ENCODE peak calls at places on chromosome 1, in six cellular contexts. L, U, R, X, E and A are unnamed samples.

GRCh38 chr1:109877320-109877771 is 33.3 kb upstream of the CSF1 start:
- DNase-seq in E (peak), R (no peak), L (peak), X (no peak), U (peak), A (peak)

GRCh38 chr1:221039616-221040015 is 160.4 kb downstream of the HLX start:
- DNase-seq in L (no peak), E (no peak), R (peak), X (no peak), U (peak), A (peak)

GRCh38 chr1:106268070-106268469 is 788.4 kb upstream of the PRMT6 start:
- DNase-seq in U (peak), R (peak), X (no peak), L (peak), E (peak), A (peak)

GRCh38 chr1:168301664-168302320 is 21.1 kb downstream of the TBX19 start:
- DNase-seq in U (no peak), L (peak), R (peak), E (no peak), X (peak), A (peak)

GRCh38 chr1:180600301-180600700 is 31.5 kb upstream of the XPR1 start:
- DNase-seq in U (no peak), E (no peak), R (no peak), L (no peak), X (no peak), A (no peak)

GRCh38 chr1:220430059-220430458 is 97.9 kb upstream of the MARK1 start:
- DNase-seq in E (peak), U (peak), X (no peak), R (peak), L (no peak), A (no peak)

GRCh38 chr1:98704474-98704873 is 43.0 kb downstream of the SNX7 start:
- DNase-seq in X (no peak), L (peak), R (no peak), E (peak), U (peak), A (peak)

GRCh38 chr1:35111106-35111505 is 31.9 kb downstream of the ZMYM1 start:
- DNase-seq in L (no peak), X (no peak), U (no peak), R (peak), E (no peak), A (peak)

GRCh38 chr1:2148691-2149090 is 45.9 kb downstream of the FAAP20 start:
- DNase-seq in U (no peak), R (no peak), L (no peak), X (no peak), E (no peak), A (no peak)

GRCh38 chr1:228989992-228990827 is 254.9 kb downstream of the RHOU start:
- DNase-seq in L (peak), X (no peak), U (no peak), R (no peak), E (no peak), A (no peak)

GRCh38 chr1:1157914-1158710 is 15.6 kb upstream of the TTLL10 start:
- DNase-seq in U (peak), X (no peak), R (peak), L (peak), E (peak), A (peak)

GRCh38 chr1:10057305-10057704 is 24.5 kb downstream of the UBE4B start:
- DNase-seq in X (no peak), E (no peak), L (no peak), R (no peak), U (no peak), A (peak)

GRCh38 chr1:103561612-103562395 is 9.6 kb upstream of the AMY2B start:
- DNase-seq in X (no peak), U (no peak), L (no peak), E (no peak), R (no peak), A (peak)

GRCh38 chr1:173852105-173852504 is 15.7 kb downstream of the GAS5 start:
- DNase-seq in R (no peak), X (no peak), E (no peak), U (no peak), L (no peak), A (no peak)

GRCh38 chr1:91712393-91712792 is 173.6 kb downstream of the TGFBR3 start:
- DNase-seq in X (no peak), E (no peak), R (no peak), U (no peak), L (no peak), A (peak)

GRCh38 chr1:43172532-43172972 is 422 bp downstream of the CFAP57 start:
- DNase-seq in U (peak), E (peak), L (peak), R (peak), X (peak), A (peak)

GRCh38 chr1:231734417-231734816 is 107.8 kb downstream of the DISC1 start:
- DNase-seq in U (no peak), E (no peak), R (no peak), X (no peak), L (no peak), A (no peak)

GRCh38 chr1:26401891-26402290 is 8.7 kb upstream of the LIN28A start:
- DNase-seq in X (no peak), E (no peak), R (no peak), L (no peak), U (no peak), A (no peak)

GRCh38 chr1:75079535-75080290 is 54.5 kb upstream of the LHX8 start:
- DNase-seq in U (no peak), X (no peak), L (peak), R (no peak), E (no peak), A (no peak)

GRCh38 chr1:119549719-119550141 is 42.7 kb downstream of the HSD3B1 start:
- DNase-seq in L (peak), U (peak), R (peak), E (peak), X (peak), A (peak)

GRCh38 chr1:68174173-68175113 is 57.9 kb downstream of the WLS start:
- DNase-seq in E (peak), R (peak), X (peak), U (peak), L (peak), A (peak)

GRCh38 chr1:192763243-192763642 is 45.6 kb upstream of the RGS2 start:
- DNase-seq in L (no peak), U (no peak), R (peak), E (no peak), X (no peak), A (peak)

GRCh38 chr1:53592521-53592982 is 133.4 kb downstream of the DMRTB1 start:
- DNase-seq in U (peak), L (peak), X (no peak), R (peak), E (peak), A (no peak)

GRCh38 chr1:225949041-225949440 is 8.0 kb upstream of the LEFTY2 start:
- DNase-seq in E (peak), X (no peak), U (no peak), R (no peak), L (no peak), A (no peak)

GRCh38 chr1:240306673-240307072 is 215.0 kb downstream of the FMN2 start:
- DNase-seq in L (no peak), E (no peak), X (no peak), U (no peak), R (no peak), A (peak)

GRCh38 chr1:210330279-210330866 is 1.7 kb downstream of the HHAT start:
- DNase-seq in E (no peak), U (no peak), L (peak), R (no peak), X (no peak), A (no peak)

GRCh38 chr1:183622884-183623785 is 12.4 kb downstream of the ARPC5 start:
- DNase-seq in R (peak), E (peak), X (peak), U (peak), L (peak), A (peak)

GRCh38 chr1:183238071-183238470 is 52.0 kb downstream of the LAMC2 start:
- DNase-seq in U (no peak), L (no peak), R (peak), X (no peak), E (no peak), A (peak)

GRCh38 chr1:226310123-226310540 is 1.2 kb upstream of the LIN9 start:
- DNase-seq in R (no peak), U (peak), E (no peak), L (no peak), X (no peak), A (no peak)

GRCh38 chr1:12475158-12475934 is 142.7 kb downstream of the DHRS3 start:
- DNase-seq in L (no peak), R (peak), X (no peak), U (no peak), E (no peak), A (no peak)

GRCh38 chr1:194447635-194448034 is 1261.2 kb upstream of the B3GALT2 start:
- DNase-seq in X (no peak), L (no peak), U (no peak), E (no peak), R (no peak), A (no peak)

GRCh38 chr1:224525411-224526040 is 90.6 kb upstream of the CNIH3 start:
- DNase-seq in R (peak), U (no peak), L (no peak), X (no peak), E (no peak), A (peak)

GRCh38 chr1:100926240-100926639 is 30.4 kb downstream of the SLC30A7 start:
- DNase-seq in L (no peak), U (no peak), E (no peak), R (no peak), X (no peak), A (no peak)

GRCh38 chr1:100924991-100925390 is 29.1 kb downstream of the SLC30A7 start:
- DNase-seq in U (no peak), X (no peak), E (no peak), L (no peak), R (no peak), A (no peak)

GRCh38 chr1:100927276-100927675 is 31.4 kb downstream of the SLC30A7 start:
- DNase-seq in U (no peak), X (no peak), R (no peak), L (no peak), E (no peak), A (no peak)

GRCh38 chr1:100930494-100930893 is 34.6 kb downstream of the SLC30A7 start:
- DNase-seq in U (no peak), R (no peak), E (no peak), X (no peak), L (no peak), A (no peak)

GRCh38 chr1:100928128-100928527 is 32.2 kb downstream of the SLC30A7 start:
- DNase-seq in R (no peak), E (peak), L (no peak), X (no peak), U (peak), A (no peak)
- TF ChIP-seq EZH2phosphoT487 in R (no peak), E (no peak), L (no peak), X (no peak), U (no peak), A (no peak)

GRCh38 chr1:201790261-201790660 is 38.7 kb upstream of the IPO9 start:
- DNase-seq in X (no peak), E (no peak), R (peak), L (no peak), U (no peak), A (peak)

GRCh38 chr1:201791775-201792166 is 37.2 kb upstream of the IPO9 start:
- DNase-seq in X (no peak), R (no peak), U (no peak), E (no peak), L (peak), A (peak)

GRCh38 chr1:201792534-201793305 is 36.2 kb upstream of the IPO9 start:
- DNase-seq in U (peak), E (peak), R (peak), X (peak), L (peak), A (peak)

GRCh38 chr1:201789245-201789644 is 39.7 kb upstream of the IPO9 start:
- DNase-seq in E (no peak), R (no peak), L (no peak), U (no peak), X (no peak), A (no peak)

GRCh38 chr1:201791051-201791774 is 37.7 kb upstream of the IPO9 start:
- DNase-seq in X (no peak), E (no peak), U (no peak), L (no peak), R (no peak), A (no peak)
- H3K4me3 ChIP-seq in X (no peak), E (no peak), U (no peak), L (no peak), R (no peak), A (no peak)

DNA sequence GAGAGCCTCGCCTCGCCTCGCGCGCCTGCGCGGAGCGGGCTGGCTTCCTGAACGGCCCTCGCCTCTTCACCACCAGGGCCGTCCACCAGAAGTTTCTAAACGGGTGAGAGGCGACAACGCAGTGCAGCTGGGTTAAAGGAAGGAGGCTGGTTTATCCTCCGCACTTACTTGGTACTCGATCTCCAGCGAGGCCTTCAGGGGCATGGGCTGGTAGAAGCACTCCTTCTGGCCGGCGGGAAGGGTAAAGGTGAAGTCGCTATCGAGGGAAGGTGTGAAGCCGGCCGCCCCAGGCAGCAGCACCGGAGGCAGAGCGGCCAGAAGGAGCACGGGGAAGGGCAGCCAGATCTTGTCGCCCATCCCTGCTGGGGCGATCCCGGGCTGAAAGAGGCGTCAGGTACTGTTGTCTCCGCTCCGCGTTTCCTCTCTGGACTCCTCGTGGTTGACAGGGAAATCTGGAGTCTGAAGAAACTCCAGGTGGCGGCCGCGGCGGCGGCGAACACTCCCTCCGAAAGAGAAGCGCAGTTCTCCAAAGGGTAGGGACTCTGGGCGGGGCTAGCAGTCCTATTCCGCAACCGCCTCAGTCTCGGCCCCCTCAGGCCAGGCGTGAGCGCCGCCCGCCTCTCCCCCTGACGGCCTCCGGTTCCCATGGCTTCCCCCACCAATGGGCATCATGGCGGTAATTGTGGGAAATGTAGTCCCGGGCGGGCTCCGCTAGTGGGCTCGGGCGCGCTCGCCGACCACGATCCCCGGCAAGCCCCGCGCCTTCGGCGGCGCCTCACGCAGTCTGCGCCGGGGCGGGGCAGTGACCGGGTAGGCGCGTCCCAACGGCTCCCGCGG is at the start of gene TMED5:
- DNase-seq in X (peak), U (peak), L (peak), R (peak), E (peak), A (peak)
- H2AFZ ChIP-seq in X (peak), U (peak), L (peak), R (peak), E (peak), A (peak)

DNA sequence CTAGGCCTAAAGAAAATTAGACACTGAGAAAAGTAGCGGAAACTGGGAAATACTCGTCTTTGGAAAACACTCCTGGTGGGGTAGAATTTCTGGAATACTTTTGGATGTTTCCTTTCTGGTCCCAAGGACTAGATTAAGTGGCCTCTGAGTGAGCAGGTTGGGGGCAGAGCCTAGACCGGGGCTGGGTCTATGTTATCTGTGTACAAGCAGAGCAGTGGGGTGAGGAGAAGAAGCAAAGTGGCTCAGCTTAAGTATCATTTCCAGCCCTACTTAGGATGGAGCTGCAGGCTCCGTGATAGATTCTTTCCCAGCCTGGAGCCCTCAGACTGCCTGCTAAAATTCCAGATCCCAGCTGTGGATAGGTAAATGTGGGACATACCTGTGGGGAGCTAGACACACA is 7.0 kb downstream of the FMOD start:
- DNase-seq in E (no peak), U (no peak), R (no peak), X (no peak), L (no peak), A (no peak)
- TF ChIP-seq EZH2phosphoT487 in E (no peak), U (no peak), R (no peak), X (no peak), L (no peak), A (no peak)

DNA sequence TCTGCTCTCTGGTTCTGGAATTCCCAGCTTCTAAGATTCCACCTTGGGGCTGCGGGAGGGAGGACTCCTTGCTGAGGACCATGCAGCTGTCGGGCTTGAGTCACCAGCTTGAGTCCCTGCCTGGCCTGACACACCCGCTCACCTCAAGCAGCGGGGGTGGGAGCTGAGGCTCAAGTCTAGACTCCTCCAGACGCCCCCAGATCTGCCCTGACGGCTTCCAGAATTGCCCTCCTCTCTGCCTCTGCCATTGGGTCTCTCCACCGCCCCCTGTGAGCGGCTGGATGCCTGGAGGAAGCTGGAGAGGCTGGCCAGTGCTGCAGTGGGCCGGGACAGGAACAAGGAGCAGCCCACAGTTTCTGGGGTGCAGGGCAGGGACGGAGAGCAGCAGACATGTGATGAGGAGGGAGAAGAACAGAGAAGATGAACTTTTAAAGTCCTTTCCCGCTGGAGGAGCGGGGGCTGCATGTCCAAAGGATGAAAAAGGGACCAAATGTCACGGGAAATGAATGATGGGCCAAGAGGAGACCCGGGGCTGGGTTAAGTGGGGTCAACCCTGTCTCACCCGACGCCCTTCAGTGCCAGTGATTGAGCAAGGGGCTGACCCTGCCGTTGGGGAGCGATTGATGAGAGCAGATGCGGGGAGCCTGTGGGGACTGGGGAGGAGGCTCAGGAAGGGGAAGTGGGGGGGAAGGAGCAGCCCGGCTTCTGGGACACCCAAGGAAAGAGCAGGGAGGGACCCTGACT is 13.5 kb downstream of the CRABP2 start:
- DNase-seq in X (no peak), E (peak), U (peak), R (peak), L (peak), A (peak)
- H3K4me3 ChIP-seq in X (no peak), E (peak), U (peak), R (peak), L (no peak), A (no peak)

GRCh38 chr1:201505505-201505893 is 1.4 kb downstream of the CSRP1 start:
- DNase-seq in E (peak), R (peak), U (no peak), X (no peak), L (no peak), A (peak)

GRCh38 chr1:201503397-201504176 is 3.3 kb downstream of the CSRP1 start:
- DNase-seq in E (peak), R (peak), X (no peak), U (peak), L (peak), A (peak)

GRCh38 chr1:201506092-201506491 is 831 bp downstream of the CSRP1 start:
- DNase-seq in R (no peak), E (no peak), X (no peak), U (no peak), L (no peak), A (peak)

GRCh38 chr1:201504179-201504631 is 2.7 kb downstream of the CSRP1 start:
- DNase-seq in E (no peak), R (no peak), L (no peak), U (no peak), X (no peak), A (peak)

DNA sequence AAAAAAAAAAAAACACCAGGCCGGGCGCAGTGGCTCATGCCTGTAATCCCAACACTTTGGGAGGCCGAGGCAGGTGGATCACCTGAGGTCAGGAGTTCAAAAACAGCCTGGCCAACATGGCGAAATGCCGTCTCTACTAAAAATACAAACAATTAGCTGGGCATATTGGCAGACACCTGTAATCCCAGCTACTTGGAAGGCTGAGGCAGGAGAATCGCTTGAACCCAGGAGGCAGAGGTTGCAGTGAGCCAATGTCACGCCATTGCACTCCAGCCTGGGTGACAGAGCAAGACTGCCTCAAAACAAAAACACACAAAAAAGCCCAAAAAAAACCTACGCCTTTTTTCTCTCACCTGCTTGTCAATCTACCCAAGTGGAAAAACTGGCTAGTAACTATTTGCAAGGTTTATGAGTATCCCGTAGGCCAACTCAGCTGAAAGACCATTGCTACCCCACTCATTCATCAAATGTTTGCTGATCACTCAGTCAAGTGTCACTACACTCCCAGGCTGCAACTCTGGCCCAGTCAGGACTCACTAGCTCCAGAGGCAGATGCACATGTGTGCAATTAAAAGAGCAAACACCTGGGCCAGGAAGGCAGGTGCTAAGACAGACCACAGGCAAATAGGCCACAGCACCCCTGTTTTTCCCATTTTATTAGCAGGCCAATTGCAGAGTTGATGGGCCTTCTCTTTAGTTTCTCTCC is 2.0 kb downstream of the CSRP1 start:
- DNase-seq in E (no peak), L (peak), X (no peak), U (no peak), R (peak), A (no peak)
- H2AFZ ChIP-seq in E (no peak), L (no peak), X (no peak), U (no peak), R (no peak), A (no peak)

GRCh38 chr1:86950712-86951111 is 36.3 kb downstream of the HS2ST1 start:
- DNase-seq in X (no peak), L (no peak), U (no peak), R (no peak), E (no peak), A (no peak)
- TF ChIP-seq EZH2phosphoT487 in X (no peak), L (no peak), U (no peak), R (no peak), E (no peak), A (no peak)